ENCODE peak calls at places on chromosomes 13 and 19, in seven cellular contexts. F is neuronal stem cell, Y is H1, A is IMR-90, M is mesendoderm, S is mesenchymal stem cell, U is trophoblast cell. O is an unnamed sample. For H3K27me3, the result is how much of the 10 kb centered on the place peaks cover.

GRCh38 chr19:1206063-1206732 is 620 bp downstream of the STK11 start:
- DNase-seq in F (no peak), Y (no peak), A (no peak), M (no peak), S (no peak), U (no peak), O (no peak)

GRCh38 chr19:54952591-54953344 is 5.4 kb upstream of the NLRP7 start:
- DNase-seq in F (peak), Y (no peak), A (no peak), M (peak), S (no peak), U (peak), O (no peak)

GRCh38 chr13:34762312-34762711 is 179.8 kb upstream of the NBEA start:
- DNase-seq in F (no peak), Y (no peak), A (no peak), M (no peak), S (peak), U (no peak), O (no peak)

GRCh38 chr19:55156202-55157063 is 1.1 kb downstream of the TNNI3 start:
- DNase-seq in F (peak), Y (peak), A (peak), M (peak), S (peak), U (no peak), O (peak)

GRCh38 chr13:50991624-50992610 is 82.3 kb downstream of the RNASEH2B start:
- DNase-seq in F (no peak), Y (no peak), A (no peak), M (no peak), S (peak), U (no peak), O (no peak)

GRCh38 chr19:7355151-7355845 is 6.6 kb downstream of the ARHGEF18 start:
- DNase-seq in F (no peak), Y (no peak), A (peak), M (no peak), S (peak), U (no peak), O (no peak)

GRCh38 chr13:51305558-51305957 is 33.9 kb upstream of the SERPINE3 start:
- DNase-seq in F (no peak), Y (no peak), A (no peak), M (no peak), S (no peak), U (no peak), O (no peak)

GRCh38 chr13:30905932-30906383 is at the start of gene MEDAG:
- DNase-seq in F (no peak), Y (no peak), A (peak), M (no peak), S (peak), U (no peak), O (no peak)

GRCh38 chr13:31972453-31972852 is 59.1 kb upstream of the FRY start:
- DNase-seq in F (no peak), Y (no peak), A (no peak), M (no peak), S (no peak), U (no peak), O (no peak)

GRCh38 chr13:45861352-45861751 is 9.8 kb upstream of the SIAH3 start:
- DNase-seq in F (no peak), Y (no peak), A (peak), M (no peak), S (no peak), U (no peak), O (no peak)

GRCh38 chr13:99043700-99044300 is 65.9 kb upstream of the DOCK9 start:
- DNase-seq in F (no peak), Y (no peak), A (no peak), M (no peak), S (no peak), U (no peak), O (no peak)

GRCh38 chr13:19618925-19619324 is 14.5 kb upstream of the MPHOSPH8 start:
- DNase-seq in F (no peak), Y (peak), A (peak), M (peak), S (peak), U (peak), O (peak)

GRCh38 chr13:109593230-109593629 is 193.2 kb downstream of the IRS2 start:
- DNase-seq in F (no peak), Y (no peak), A (no peak), M (no peak), S (no peak), U (no peak), O (no peak)

GRCh38 chr19:1491114-1491848 is at the start of gene REEP6:
- DNase-seq in F (no peak), Y (no peak), A (no peak), M (no peak), S (no peak), U (no peak), O (no peak)

GRCh38 chr19:2449019-2449418 is 7.7 kb downstream of the LMNB2 start:
- DNase-seq in F (no peak), Y (no peak), A (no peak), M (no peak), S (no peak), U (peak), O (no peak)

GRCh38 chr13:75533866-75534265 is 3.8 kb downstream of the COMMD6 start:
- DNase-seq in F (no peak), Y (no peak), A (no peak), M (no peak), S (no peak), U (no peak), O (no peak)

GRCh38 chr19:49488046-49488862 is 846 bp downstream of the RPL13A start:
- DNase-seq in F (no peak), Y (no peak), A (no peak), M (peak), S (no peak), U (no peak), O (no peak)

GRCh38 chr19:10830941-10831779 is 4.9 kb downstream of the TMED1 start:
- DNase-seq in F (no peak), Y (no peak), A (no peak), M (no peak), S (no peak), U (no peak), O (no peak)

GRCh38 chr19:38401148-38401547 is 1.7 kb upstream of the FAM98C start:
- DNase-seq in F (no peak), Y (no peak), A (peak), M (peak), S (peak), U (peak), O (no peak)

GRCh38 chr13:35478384-35479222 is 2.1 kb upstream of the MAB21L1 start:
- DNase-seq in F (peak), Y (peak), A (no peak), M (peak), S (no peak), U (no peak), O (peak)

GRCh38 chr19:11414544-11414943 is 4.6 kb downstream of the RGL3 start:
- DNase-seq in F (no peak), Y (no peak), A (no peak), M (no peak), S (no peak), U (no peak), O (no peak)

GRCh38 chr19:6458695-6459355 is 767 bp downstream of the SLC25A23 start:
- DNase-seq in F (no peak), Y (no peak), A (no peak), M (no peak), S (no peak), U (no peak), O (no peak)

GRCh38 chr13:111303559-111303958 is 16.9 kb upstream of the TEX29 start:
- DNase-seq in F (no peak), Y (no peak), A (no peak), M (no peak), S (no peak), U (no peak), O (no peak)

GRCh38 chr13:33323766-33324525 is 38.4 kb upstream of the STARD13 start:
- DNase-seq in F (no peak), Y (no peak), A (peak), M (no peak), S (no peak), U (no peak), O (no peak)

GRCh38 chr19:44641460-44641859 is 2.2 kb upstream of the PVR start:
- DNase-seq in F (no peak), Y (no peak), A (no peak), M (no peak), S (no peak), U (peak), O (no peak)

GRCh38 chr19:38551450-38551813 is 66.3 kb downstream of the MAP4K1 start:
- DNase-seq in F (no peak), Y (no peak), A (no peak), M (no peak), S (no peak), U (no peak), O (no peak)

GRCh38 chr13:35917252-35917941 is 213.8 kb downstream of the DCLK1 start:
- DNase-seq in F (no peak), Y (peak), A (no peak), M (peak), S (no peak), U (no peak), O (no peak)

GRCh38 chr13:51557875-51558604 is 26.2 kb upstream of the WDFY2 start:
- DNase-seq in F (no peak), Y (no peak), A (peak), M (no peak), S (peak), U (no peak), O (no peak)

GRCh38 chr13:73593199-73593765 is 534.5 kb downstream of the KLF5 start:
- DNase-seq in F (no peak), Y (no peak), A (no peak), M (no peak), S (no peak), U (no peak), O (no peak)

GRCh38 chr13:106540613-106541012 is 5.2 kb upstream of the EFNB2 start:
- DNase-seq in F (no peak), Y (no peak), A (no peak), M (no peak), S (no peak), U (no peak), O (no peak)

GRCh38 chr13:23271331-23271730 is 90.6 kb downstream of the SGCG start:
- DNase-seq in F (no peak), Y (no peak), A (no peak), M (no peak), S (no peak), U (no peak), O (no peak)

GRCh38 chr13:26727633-26728032 is 33.0 kb downstream of the GPR12 start:
- DNase-seq in F (no peak), Y (no peak), A (no peak), M (no peak), S (no peak), U (no peak), O (no peak)

GRCh38 chr19:3507371-3508120 is 1.4 kb downstream of the FZR1 start:
- DNase-seq in F (no peak), Y (peak), A (no peak), M (peak), S (peak), U (peak), O (peak)

GRCh38 chr19:4844348-4845179 is 13.1 kb upstream of the TICAM1 start:
- DNase-seq in F (no peak), Y (no peak), A (peak), M (no peak), S (peak), U (no peak), O (no peak)
- H3K9ac ChIP-seq in F (no peak), Y (no peak), A (no peak), M (no peak), S (peak), U (no peak), O (no peak)

DNA sequence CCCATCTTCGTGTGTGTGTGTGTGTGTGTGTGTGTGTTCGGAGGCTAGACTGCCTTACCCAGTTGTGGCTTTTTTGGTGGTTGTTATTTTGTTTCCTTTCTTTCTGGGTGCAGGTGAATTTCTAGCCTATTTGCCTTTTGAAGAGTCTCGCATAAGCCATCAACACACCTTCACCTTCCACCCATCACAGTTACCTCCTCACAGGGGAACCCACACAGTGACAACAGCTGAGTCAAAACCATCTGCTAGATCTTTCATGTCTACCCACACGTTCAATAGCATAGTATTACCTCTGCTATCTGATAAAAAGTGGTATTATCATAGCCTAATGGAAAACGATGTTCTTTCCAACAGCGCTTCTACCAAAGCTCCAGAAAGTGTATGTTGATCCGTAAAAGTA is 303.2 kb upstream of the TMTC4 start:
- DNase-seq in F (no peak), Y (no peak), A (no peak), M (no peak), S (no peak), U (no peak), O (no peak)
- H2BK120ac ChIP-seq in F (no peak), Y (no peak), A (no peak), M (no peak), S (no peak), U (no peak), O (no peak)

DNA sequence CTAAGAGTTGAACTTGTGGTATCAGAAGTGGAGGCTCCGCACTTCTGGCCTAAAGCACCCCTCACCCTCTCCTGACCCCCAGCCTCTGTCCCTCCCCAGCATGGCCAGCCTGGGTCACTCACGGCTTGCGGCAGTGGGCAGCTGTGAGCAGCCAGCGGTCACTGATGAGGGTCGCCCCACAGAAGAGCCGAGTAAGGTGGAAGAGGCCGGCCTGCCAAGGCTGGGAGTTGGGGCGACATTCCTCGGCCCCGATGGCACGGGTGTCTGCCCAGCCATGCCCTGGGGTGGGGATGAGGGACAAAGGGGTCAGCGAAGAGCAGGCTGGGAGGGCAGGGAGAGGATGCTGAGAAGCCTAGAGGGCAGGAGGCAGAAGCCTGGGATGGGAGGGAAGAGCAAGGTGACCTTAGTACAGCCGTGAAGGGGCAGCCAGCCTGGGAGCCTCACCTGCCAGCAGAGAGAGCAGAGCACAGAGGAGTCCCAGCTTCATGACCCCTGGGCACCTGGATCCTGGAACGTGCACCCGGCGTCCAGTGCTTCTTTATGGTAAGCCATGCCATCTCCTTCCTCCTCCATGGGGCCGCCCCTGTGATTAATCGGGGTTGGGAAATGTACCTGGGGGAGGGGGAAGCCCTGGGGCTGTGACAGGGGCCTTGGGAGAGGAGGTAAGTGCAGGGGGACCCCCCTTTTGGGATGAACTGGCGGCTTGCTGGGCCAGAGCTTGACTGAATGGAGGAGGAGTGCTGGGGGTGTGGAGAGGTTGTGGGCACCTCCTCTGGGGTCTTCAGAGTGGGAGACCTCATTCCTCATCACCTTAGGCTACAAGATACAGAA is 7.9 kb upstream of the KLK8 start:
- DNase-seq in F (no peak), Y (no peak), A (no peak), M (no peak), S (no peak), U (no peak), O (no peak)
- H3K27me3 ChIP-seq in F (under half), Y (under half), A (under half), M (under half), S (under half), U (under half), O (under half)

GRCh38 chr19:30150626-30151025 is 208.6 kb downstream of the URI1 start:
- DNase-seq in F (no peak), Y (no peak), A (no peak), M (no peak), S (no peak), U (no peak), O (no peak)
- H3K9ac ChIP-seq in F (no peak), Y (no peak), A (no peak), M (no peak), S (no peak), U (no peak), O (no peak)

DNA sequence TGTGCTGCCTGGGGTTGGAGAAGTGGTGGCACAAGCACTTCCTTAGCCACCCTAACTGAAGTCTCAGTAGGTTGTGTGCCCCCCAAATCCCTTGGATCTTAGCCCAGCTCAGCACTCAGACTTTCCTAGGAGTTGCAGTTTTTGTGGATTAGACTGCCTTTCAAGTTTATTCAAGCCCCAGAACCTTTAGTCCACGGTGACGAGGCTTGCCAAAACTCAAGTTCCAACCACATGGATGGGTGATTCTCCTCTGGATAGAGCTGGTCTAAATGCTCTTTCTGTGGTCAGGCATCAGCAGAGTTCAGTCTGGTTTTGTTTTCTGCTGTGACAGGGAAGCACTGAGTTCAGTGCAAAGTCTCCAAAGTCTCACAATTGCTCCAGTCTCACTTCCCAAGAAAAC is 2858.7 kb downstream of the PCDH9 start:
- DNase-seq in F (no peak), Y (no peak), A (no peak), M (no peak), S (no peak), U (no peak), O (no peak)
- H2BK120ac ChIP-seq in F (no peak), Y (no peak), A (no peak), M (no peak), S (no peak), U (no peak), O (no peak)

O was measured in H9.